ENCODE peak calls at places on chromosomes 7 and 10, in ten cellular contexts. J, C, E, W, S, U, H, F, B and G are unnamed samples.

GRCh38 chr10:22433875-22434274 is 88.6 kb downstream of the SPAG6 start:
- DNase-seq in U (peak; percentile 26), E (peak; percentile 84), J (no peak), S (peak; percentile 80), C (no peak), B (no peak), F (no peak), W (no peak), H (peak; percentile 93), G (no peak)

GRCh38 chr7:7491044-7491443 is 44.6 kb downstream of the COL28A1 start:
- DNase-seq in U (no peak), B (no peak), S (no peak), H (no peak), J (peak; percentile 91), F (no peak), W (no peak), E (peak; percentile 25), C (no peak), G (no peak)

GRCh38 chr7:108135446-108136190 is 5.5 kb upstream of the LAMB4 start:
- DNase-seq in F (peak; percentile 74), J (no peak), C (no peak), S (no peak), U (no peak), H (no peak), E (no peak), W (no peak), B (no peak), G (no peak)

GRCh38 chr10:77907900-77908717 is 18.4 kb downstream of the DLG5 start:
- DNase-seq in E (no peak), J (no peak), U (no peak), C (no peak), S (no peak), F (peak; percentile 13), H (no peak), W (no peak), B (no peak), G (no peak)

GRCh38 chr10:114526497-114527238 is 122.4 kb upstream of the AFAP1L2 start:
- DNase-seq in W (peak; percentile 31), J (peak; percentile 95), B (peak; percentile 82), F (peak; percentile 97), U (peak; percentile 77), S (no peak), E (peak; percentile 81), H (no peak), C (peak; percentile 88), G (peak; percentile 79)

GRCh38 chr10:65861249-65861648 is 1064.6 kb upstream of the LRRTM3 start:
- DNase-seq in E (peak; percentile 26), J (no peak), C (no peak), F (no peak), S (no peak), B (no peak), W (no peak), U (peak; percentile 11), H (no peak), G (no peak)

GRCh38 chr7:34806831-34807230 is 148.8 kb downstream of the NPSR1 start:
- DNase-seq in E (no peak), U (no peak), H (no peak), J (no peak), C (no peak), W (no peak), B (no peak), F (no peak), S (no peak), G (no peak)

GRCh38 chr10:106519376-106520035 is 645.0 kb downstream of the SORCS1 start:
- DNase-seq in J (no peak), U (no peak), S (peak; percentile 17), E (no peak), F (no peak), W (no peak), H (peak; percentile 21), B (no peak), C (no peak), G (no peak)

GRCh38 chr10:95530021-95530420 is 31.1 kb downstream of the SORBS1 start:
- DNase-seq in B (no peak), S (no peak), J (no peak), U (no peak), C (no peak), H (no peak), W (no peak), F (no peak), E (no peak), G (no peak)

GRCh38 chr10:51014680-51015425 is 59.4 kb upstream of the PRKG1 start:
- DNase-seq in U (no peak), J (no peak), H (no peak), F (no peak), S (no peak), W (no peak), B (no peak), E (peak; percentile 31), C (no peak), G (no peak)

GRCh38 chr7:822692-823276 is 9.5 kb upstream of the SUN1 start:
- DNase-seq in E (no peak), S (no peak), U (no peak), J (no peak), H (no peak), W (no peak), F (no peak), B (no peak), C (no peak), G (no peak)

GRCh38 chr7:42672339-42672990 is 239.4 kb downstream of the C7orf25 start:
- DNase-seq in S (peak; percentile 21), F (no peak), H (peak; percentile 3), B (no peak), C (no peak), J (no peak), W (no peak), U (no peak), E (peak; percentile 28), G (no peak)

GRCh38 chr10:72407471-72407870 is 52.8 kb upstream of the DNAJB12 start:
- DNase-seq in B (no peak), J (no peak), U (no peak), S (no peak), H (no peak), E (no peak), C (no peak), W (no peak), F (no peak), G (no peak)